ENCODE peak calls at places on chromosomes 6 and 20, in five cellular contexts. I is PC-9, B is MM.1S, K is GM23248, S is neural progenitor cell. V is an unnamed sample. For H3K4me1 and H3F3A, the result is how much of the 10 kb centered on the place peaks cover.

GRCh38 chr6:24547243-24547642 is 52.5 kb downstream of the ALDH5A1 start:
- DNase-seq in I (no peak), B (no peak), K (peak), S (peak), V (no peak)

GRCh38 chr20:52200870-52201269 is 9.3 kb upstream of the ZFP64 start:
- DNase-seq in I (no peak), B (no peak), K (no peak), S (no peak), V (no peak)

GRCh38 chr6:107977283-107977682 is 19.3 kb upstream of the SEC63 start:
- DNase-seq in I (no peak), B (no peak), K (peak), S (peak), V (peak)

GRCh38 chr6:15417811-15418210 is 171.9 kb downstream of the JARID2 start:
- DNase-seq in I (peak), B (no peak), K (peak), S (no peak), V (peak)

GRCh38 chr6:83920017-83920416 is 60.5 kb downstream of the CYB5R4 start:
- DNase-seq in I (no peak), B (no peak), K (peak), S (no peak), V (no peak)

GRCh38 chr6:157131250-157131649 is 192.1 kb downstream of the TMEM242 start:
- DNase-seq in I (no peak), B (no peak), K (no peak), S (no peak), V (no peak)

GRCh38 chr20:24746351-24746685 is 202.8 kb upstream of the CST7 start:
- DNase-seq in I (peak), B (no peak), K (no peak), S (no peak), V (peak)

GRCh38 chr20:64108731-64109389 is 1.5 kb upstream of the NPBWR2 start:
- DNase-seq in I (no peak), B (no peak), K (no peak), S (no peak), V (no peak)

GRCh38 chr20:41228858-41229257 is 88.7 kb downstream of the ZHX3 start:
- DNase-seq in I (no peak), B (no peak), K (no peak), S (no peak), V (peak)

GRCh38 chr6:13436691-13437568 is 50.5 kb downstream of the GFOD1 start:
- DNase-seq in I (no peak), B (no peak), K (no peak), S (no peak), V (peak)

GRCh38 chr20:50188879-50189680 is 1.6 kb upstream of the CEBPB start:
- DNase-seq in I (no peak), B (no peak), K (no peak), S (no peak), V (no peak)

GRCh38 chr6:44454198-44454597 is 66.7 kb downstream of the CDC5L start:
- DNase-seq in I (no peak), B (no peak), K (no peak), S (no peak), V (peak)

GRCh38 chr6:44548319-44548718 is 160.8 kb downstream of the CDC5L start:
- DNase-seq in I (no peak), B (no peak), K (no peak), S (no peak), V (no peak)

GRCh38 chr20:48716086-48716485 is 111.7 kb downstream of the PREX1 start:
- DNase-seq in I (no peak), B (no peak), K (no peak), S (no peak), V (no peak)

GRCh38 chr20:64223526-64224067 is 32.0 kb upstream of the PCMTD2 start:
- DNase-seq in I (no peak), B (no peak), K (no peak), S (peak), V (no peak)

GRCh38 chr6:168956884-168957730 is 296.5 kb downstream of the THBS2 start:
- DNase-seq in I (peak), B (peak), K (peak), S (peak), V (peak)

GRCh38 chr20:41408131-41408789 is 41.6 kb upstream of the EMILIN3 start:
- DNase-seq in I (no peak), B (peak), K (no peak), S (no peak), V (no peak)

GRCh38 chr20:25863536-25864325 is 167.1 kb upstream of the ZNF337 start:
- DNase-seq in I (peak), B (no peak), K (peak), S (peak), V (peak)

GRCh38 chr20:24842591-24843442 is 106.3 kb upstream of the CST7 start:
- DNase-seq in I (no peak), B (peak), K (no peak), S (no peak), V (no peak)

GRCh38 chr6:150981095-150981494 is 115.6 kb downstream of the MTHFD1L start:
- DNase-seq in I (no peak), B (no peak), K (no peak), S (no peak), V (no peak)

GRCh38 chr6:131782764-131783163 is 25.1 kb upstream of the ENPP1 start:
- DNase-seq in I (no peak), B (peak), K (no peak), S (no peak), V (peak)

GRCh38 chr6:47187883-47188587 is 121.7 kb downstream of the TNFRSF21 start:
- DNase-seq in I (peak), B (no peak), K (peak), S (no peak), V (peak)

DNA sequence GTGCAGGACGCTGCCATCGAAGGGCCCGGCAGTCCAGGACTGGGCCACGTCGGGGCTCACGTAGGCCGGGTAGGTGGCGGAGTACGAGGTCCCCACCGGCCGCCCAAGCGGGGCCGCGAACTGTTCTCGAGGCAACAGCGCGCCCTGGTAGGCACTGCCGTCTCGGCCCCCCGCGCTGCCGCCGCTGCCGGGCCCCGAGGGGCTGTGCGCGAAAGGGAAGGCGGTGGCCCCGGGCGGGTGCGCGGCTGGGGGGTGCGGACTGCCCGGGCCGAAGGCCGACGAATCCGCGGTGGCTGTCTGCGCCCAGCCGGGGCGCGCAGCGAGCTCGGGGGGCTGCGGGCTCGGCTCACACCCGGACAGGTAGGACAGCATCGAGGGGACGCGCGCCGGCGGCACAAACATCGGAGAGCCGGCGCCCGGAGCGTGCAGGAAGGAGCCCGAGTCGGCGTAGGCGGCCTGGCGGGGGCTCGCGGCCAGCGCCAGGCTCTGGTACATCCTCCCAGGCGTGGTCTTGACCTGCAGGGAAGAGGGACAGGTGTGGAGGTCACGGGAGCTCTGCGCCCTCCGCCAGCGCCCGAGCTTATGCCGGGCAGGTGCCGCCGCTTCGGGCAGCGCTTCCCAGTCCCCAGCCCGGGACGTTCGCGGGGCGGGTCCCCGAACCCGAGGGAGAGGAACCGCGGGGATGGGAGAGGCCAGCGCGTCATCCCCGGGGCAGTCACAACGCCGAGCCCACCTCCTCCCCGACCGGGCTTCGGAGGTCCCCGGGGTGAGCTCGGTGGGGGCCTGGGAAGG is 572 bp downstream of the GATA5 start:
- DNase-seq in I (no peak), B (no peak), K (no peak), S (peak), V (no peak)
- TF ChIP-seq EZH2 in I (no peak), B (peak), K (no peak), S (peak), V (no peak)

DNA sequence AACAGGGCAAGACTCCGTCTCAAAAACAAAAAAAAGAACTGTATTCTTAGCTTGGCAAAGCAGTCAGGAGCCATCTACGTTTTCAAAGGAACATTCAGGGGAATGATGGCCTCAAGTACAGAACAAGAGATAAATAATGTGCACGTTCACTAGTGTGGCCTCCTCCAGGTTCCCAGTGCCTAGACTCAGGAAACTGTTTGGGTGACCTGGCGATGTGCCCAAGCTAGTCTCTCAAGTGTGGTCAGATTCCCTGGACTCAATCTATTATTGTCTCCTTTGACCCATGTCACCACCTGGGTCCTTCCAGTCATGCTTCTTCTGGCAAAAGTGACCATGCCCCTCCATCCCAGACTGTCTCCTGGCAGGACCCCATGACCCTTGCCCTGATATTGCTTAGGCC is 23.7 kb downstream of the TRAF3IP2 start:
- DNase-seq in I (no peak), B (no peak), K (no peak), S (no peak), V (no peak)
- H3K4me1 ChIP-seq in I (under half), B (under half), K (under half), S (under half), V (under half)

GRCh38 chr20:22572491-22572890 is 11.9 kb downstream of the FOXA2 start:
- DNase-seq in I (no peak), B (no peak), K (no peak), S (no peak), V (no peak)
- H3F3A ChIP-seq in I (under half), B (under half), K (under half), S (half or more), V (under half)

DNA sequence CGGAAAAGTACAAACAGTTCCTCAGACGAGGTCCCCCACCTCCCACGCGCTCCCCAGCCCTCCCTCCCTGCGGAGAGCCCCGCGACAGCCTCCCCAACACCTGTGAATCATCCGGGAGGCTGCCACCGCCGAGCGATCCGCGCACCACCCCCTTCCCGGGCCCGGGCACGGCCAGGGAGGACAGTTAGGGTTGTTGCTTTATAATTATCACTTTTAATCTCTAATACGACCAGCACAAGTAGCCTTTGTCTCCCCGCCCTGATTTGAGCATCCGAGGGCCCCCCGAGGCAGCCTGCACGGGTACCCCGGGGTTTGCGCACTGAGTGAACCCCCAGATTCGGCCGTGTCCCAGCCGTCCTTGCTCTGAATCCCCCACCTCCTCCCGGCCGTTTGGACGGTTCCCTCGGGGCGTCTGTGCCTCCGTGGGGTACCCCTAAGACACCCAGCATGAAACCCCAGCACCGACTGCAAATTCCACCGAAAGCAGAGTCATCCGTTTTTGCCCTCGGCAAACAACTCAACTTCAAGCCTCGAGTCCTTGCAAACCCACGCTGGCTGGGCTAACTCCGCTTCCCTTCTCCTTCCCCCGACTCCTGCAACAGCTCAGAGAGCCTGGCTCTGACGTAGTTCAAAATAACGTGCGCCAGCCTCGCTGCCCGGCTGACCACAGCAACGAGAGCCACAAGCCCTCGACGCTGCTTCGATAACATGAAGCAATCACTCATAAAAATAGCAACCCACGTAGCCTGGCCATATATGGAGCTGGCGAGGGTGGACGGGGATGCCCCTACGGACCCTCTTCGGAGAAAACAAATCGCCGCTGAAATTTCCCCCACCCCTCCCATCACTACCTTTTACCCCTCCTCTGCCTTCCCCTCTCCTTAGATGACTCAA is 866 bp upstream of the SNAP25 start:
- DNase-seq in I (no peak), B (no peak), K (peak), S (peak), V (no peak)
- TF ChIP-seq EZH2 in I (no peak), B (no peak), K (no peak), S (no peak), V (no peak)

GRCh38 chr20:36859700-36860330 is 16.1 kb upstream of the TLDC2 start:
- DNase-seq in I (no peak), B (no peak), K (no peak), S (no peak), V (no peak)

GRCh38 chr20:36860339-36860738 is 15.6 kb upstream of the TLDC2 start:
- DNase-seq in I (no peak), B (no peak), K (no peak), S (no peak), V (no peak)

GRCh38 chr20:36861625-36861874 is 14.4 kb upstream of the TLDC2 start:
- DNase-seq in I (no peak), B (no peak), K (peak), S (no peak), V (no peak)

GRCh38 chr20:36861875-36862801 is 13.8 kb upstream of the TLDC2 start:
- DNase-seq in I (peak), B (no peak), K (peak), S (peak), V (peak)

DNA sequence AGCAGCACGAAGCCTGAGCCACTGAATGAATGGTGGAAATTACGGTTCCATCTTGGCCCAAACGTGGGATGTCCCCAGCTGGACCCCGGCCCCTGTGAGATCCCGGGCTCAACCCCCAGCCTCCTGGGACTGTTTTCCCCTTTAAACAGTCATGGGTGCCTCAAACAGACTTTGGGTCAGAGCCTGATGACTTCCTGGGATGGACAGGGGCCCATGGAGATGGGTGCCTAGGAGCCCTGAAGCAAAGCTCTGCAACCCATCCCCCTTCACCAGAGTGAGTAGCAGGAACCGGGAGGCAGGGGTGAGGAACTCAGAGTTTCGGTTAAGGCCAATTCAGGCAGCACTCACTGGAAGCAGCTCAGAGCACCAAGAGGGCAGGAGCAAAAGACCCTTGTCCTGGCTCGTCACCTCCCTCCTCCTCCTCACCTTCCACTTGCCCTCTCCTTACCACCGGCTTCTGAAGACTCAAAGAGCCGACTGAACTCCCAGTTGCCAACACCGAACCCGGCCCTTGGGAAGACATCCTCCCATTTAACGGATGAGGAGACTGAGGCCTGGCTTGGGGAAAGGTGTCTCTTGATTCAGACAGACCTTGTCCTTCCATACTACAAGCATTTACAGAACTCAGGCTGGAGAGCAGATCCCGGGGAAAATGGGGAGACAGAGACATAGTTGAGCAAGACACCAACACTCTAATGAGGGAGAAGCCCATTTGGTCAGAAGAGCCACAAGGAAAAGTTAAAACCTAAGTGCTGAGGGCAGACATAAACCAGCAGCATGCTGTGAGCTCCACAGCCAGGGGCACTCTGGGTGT is 14.9 kb upstream of the TLDC2 start:
- DNase-seq in I (no peak), B (no peak), K (no peak), S (no peak), V (no peak)
- H3K4me1 ChIP-seq in I (under half), B (under half), K (under half), S (under half), V (under half)

DNA sequence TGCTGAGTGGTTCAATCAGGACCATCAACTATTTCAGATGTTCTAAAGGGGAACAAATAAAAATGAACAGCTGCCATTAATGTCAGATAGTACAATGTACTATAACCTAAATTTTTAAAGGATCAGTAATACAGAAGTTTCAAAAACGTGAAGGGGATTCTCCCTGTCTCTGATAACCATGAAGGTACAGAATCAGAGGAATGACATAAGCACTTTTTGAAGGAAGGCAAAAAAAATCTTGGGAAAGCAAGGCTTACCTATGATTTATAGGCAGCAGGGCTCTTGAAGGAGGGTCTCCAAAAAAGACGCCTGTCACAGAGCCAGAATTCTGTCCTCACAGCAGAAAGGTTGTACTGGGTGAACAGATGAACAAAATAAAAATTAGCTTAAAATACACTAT is 20.1 kb downstream of the DEK start:
- DNase-seq in I (no peak), B (no peak), K (no peak), S (no peak), V (no peak)
- H3F3A ChIP-seq in I (under half), B (under half), K (under half), S (under half), V (under half)

DNA sequence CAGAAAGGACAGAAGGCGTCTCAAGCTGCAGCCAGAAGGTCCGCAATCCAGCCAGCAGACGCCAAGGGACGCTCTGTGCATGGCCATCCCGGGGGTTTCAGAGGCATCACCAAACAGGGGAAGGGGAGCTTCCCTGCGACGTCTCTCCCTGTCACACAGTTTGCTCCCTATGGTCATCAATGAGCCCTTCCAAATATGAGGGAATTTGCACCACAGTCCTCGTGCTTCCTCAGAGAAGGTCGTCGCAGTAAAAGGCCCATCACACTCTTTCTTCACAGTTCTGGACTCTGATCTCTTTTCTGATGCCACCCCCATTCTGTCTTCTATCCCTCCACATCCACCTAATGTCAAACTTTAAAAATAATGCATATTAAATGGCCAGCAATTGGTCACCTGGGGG is 10.2 kb upstream of the FOXC1 start:
- DNase-seq in I (no peak), B (no peak), K (no peak), S (no peak), V (no peak)
- TF ChIP-seq EZH2 in I (no peak), B (no peak), K (no peak), S (no peak), V (no peak)

DNA sequence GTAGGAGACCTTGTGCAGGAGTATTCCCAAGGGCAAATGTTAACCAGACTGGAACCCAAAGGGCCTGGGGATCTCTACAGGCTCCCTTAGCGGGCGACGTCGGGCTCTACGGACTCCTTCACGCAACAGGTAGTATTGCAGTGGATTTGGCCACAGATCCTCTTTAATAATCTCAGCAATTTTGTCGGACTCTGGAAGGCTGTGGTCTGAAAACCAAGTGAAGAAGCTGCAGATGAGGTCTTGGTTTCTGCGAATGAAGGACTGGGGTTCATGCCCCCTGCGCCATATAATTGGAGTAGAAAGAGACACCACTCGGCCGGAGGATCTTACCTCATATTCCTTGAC is 1.3 kb downstream of the TSPYL1 start:
- DNase-seq in I (no peak), B (no peak), K (no peak), S (no peak), V (no peak)
- H3K4me1 ChIP-seq in I (under half), B (under half), K (under half), S (under half), V (under half)

GRCh38 chr6:119277047-119277446 is 72.5 kb downstream of the MAN1A1 start:
- DNase-seq in I (no peak), B (no peak), K (no peak), S (no peak), V (no peak)
- H3F3A ChIP-seq in I (under half), B (under half), K (under half), S (under half), V (under half)

GRCh38 chr6:33438978-33439594 is 15.3 kb upstream of the ZBTB9 start:
- DNase-seq in I (no peak), B (no peak), K (no peak), S (no peak), V (no peak)

GRCh38 chr6:33440649-33441309 is 13.6 kb upstream of the ZBTB9 start:
- DNase-seq in I (no peak), B (no peak), K (no peak), S (no peak), V (no peak)

GRCh38 chr6:33439956-33440648 is 14.3 kb upstream of the ZBTB9 start:
- DNase-seq in I (no peak), B (no peak), K (peak), S (no peak), V (no peak)

GRCh38 chr6:33441457-33441856 is 12.9 kb upstream of the ZBTB9 start:
- DNase-seq in I (no peak), B (no peak), K (no peak), S (no peak), V (no peak)

GRCh38 chr6:33437666-33438065 is 16.7 kb upstream of the ZBTB9 start:
- DNase-seq in I (no peak), B (no peak), K (no peak), S (no peak), V (no peak)
- TF ChIP-seq EZH2 in I (no peak), B (no peak), K (no peak), S (no peak), V (no peak)

V was measured in PC-3.